ENCODE peak calls at places on chromosomes 11 and 22, in seven cellular contexts. M, Y, H, F, E, D and Q are unnamed samples.

GRCh38 chr11:45075952-45076351 is 70.5 kb upstream of the PRDM11 start:
- DNase-seq in D (no peak), M (no peak), E (no peak), Y (no peak), F (no peak), H (no peak), Q (no peak)

GRCh38 chr22:30940655-30941362 is 27.8 kb downstream of the MORC2 start:
- DNase-seq in F (no peak), M (no peak), E (no peak), Y (no peak), H (no peak), D (no peak), Q (no peak)

GRCh38 chr11:70233511-70233919 is 30.4 kb downstream of the FADD start:
- DNase-seq in Y (peak; percentile 98), D (no peak), E (no peak), H (peak; percentile 40), M (peak; percentile 97), F (no peak), Q (peak; percentile 86)

GRCh38 chr11:57116654-57117053 is 65.1 kb upstream of the LRRC55 start:
- DNase-seq in M (peak; percentile 74), F (no peak), D (peak; percentile 41), E (no peak), Y (peak; percentile 69), H (peak; percentile 30), Q (peak; percentile 53)

GRCh38 chr11:15038963-15039362 is 34.4 kb upstream of the CALCB start:
- DNase-seq in H (peak; percentile 14), E (no peak), D (no peak), Y (peak; percentile 2), M (peak; percentile 54), F (no peak), Q (no peak)

GRCh38 chr11:35932641-35933571 is 11.0 kb upstream of the LDLRAD3 start:
- DNase-seq in Y (peak; percentile 5), E (no peak), H (no peak), D (no peak), M (peak; percentile 54), F (no peak), Q (no peak)

GRCh38 chr22:47355776-47356432 is 593.5 kb downstream of the TBC1D22A start:
- DNase-seq in D (no peak), Y (no peak), M (no peak), F (no peak), E (no peak), H (no peak), Q (no peak)

GRCh38 chr11:20054584-20054983 is 105.7 kb downstream of the DBX1 start:
- DNase-seq in Y (no peak), M (no peak), E (no peak), H (no peak), D (no peak), F (no peak), Q (no peak)

GRCh38 chr11:72953631-72954030 is 139.4 kb downstream of the ATG16L2 start:
- DNase-seq in H (no peak), F (no peak), M (no peak), E (no peak), Y (no peak), D (no peak), Q (no peak)

GRCh38 chr11:35893796-35894475 is 49.9 kb upstream of the LDLRAD3 start:
- DNase-seq in Y (peak; percentile 29), D (peak; percentile 35), F (no peak), M (no peak), H (peak; percentile 16), E (no peak), Q (no peak)

GRCh38 chr11:67483901-67484665 is 1.3 kb downstream of the AIP start:
- DNase-seq in F (no peak), E (no peak), H (no peak), M (no peak), D (peak; percentile 25), Y (no peak), Q (no peak)

GRCh38 chr22:38734203-38735100 is 21.3 kb downstream of the SUN2 start:
- DNase-seq in M (no peak), H (no peak), E (peak; percentile 36), Y (no peak), F (no peak), D (no peak), Q (no peak)

GRCh38 chr22:27629908-27630733 is 171.4 kb downstream of the MN1 start:
- DNase-seq in H (no peak), F (no peak), D (no peak), M (no peak), Y (no peak), E (no peak), Q (no peak)

GRCh38 chr22:33986954-33987353 is 66.7 kb upstream of the LARGE1 start:
- DNase-seq in E (no peak), F (no peak), M (no peak), Y (no peak), D (no peak), H (no peak), Q (no peak)

GRCh38 chr11:1988667-1989317 is 8.8 kb downstream of the H19 start:
- DNase-seq in D (no peak), M (no peak), H (no peak), F (no peak), Y (no peak), E (peak; percentile 38), Q (no peak)

GRCh38 chr11:70735976-70736375 is 337.6 kb downstream of the CTTN start:
- DNase-seq in H (no peak), D (no peak), M (no peak), Y (no peak), E (no peak), F (no peak), Q (no peak)

GRCh38 chr11:84902445-84902844 is 724.7 kb downstream of the DLG2 start:
- DNase-seq in E (no peak), H (no peak), Y (no peak), M (no peak), F (no peak), D (no peak), Q (no peak)

GRCh38 chr11:84906995-84907394 is 720.1 kb downstream of the DLG2 start:
- DNase-seq in D (no peak), H (no peak), E (no peak), F (no peak), M (peak; percentile 77), Y (peak; percentile 83), Q (peak; percentile 7)

GRCh38 chr11:84901986-84902385 is 725.2 kb downstream of the DLG2 start:
- DNase-seq in M (peak; percentile 59), Y (peak; percentile 88), H (no peak), E (no peak), D (no peak), F (no peak), Q (peak; percentile 71)

GRCh38 chr11:84909740-84910139 is 717.4 kb downstream of the DLG2 start:
- DNase-seq in Y (no peak), E (no peak), D (no peak), M (no peak), H (no peak), F (no peak), Q (no peak)

DNA sequence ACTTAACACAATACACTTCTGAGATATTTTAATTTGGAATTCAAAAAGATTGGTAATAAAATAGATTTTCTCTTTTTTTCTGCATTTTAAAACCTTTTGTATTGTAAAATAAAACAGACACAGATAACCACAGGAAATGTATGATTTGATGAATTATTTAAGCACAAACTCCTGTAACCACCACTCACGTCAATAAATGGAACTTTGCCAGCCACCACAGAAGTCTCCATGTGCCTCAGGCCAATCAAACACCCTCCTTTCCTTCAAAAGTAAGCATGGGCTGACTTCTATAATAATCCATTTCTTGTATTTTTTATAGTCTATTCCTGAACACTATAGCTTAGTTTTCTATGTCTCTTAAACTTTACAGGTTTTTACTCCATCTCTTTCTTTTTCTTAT is 721.7 kb downstream of the DLG2 start:
- DNase-seq in Y (peak; percentile 79), D (no peak), F (no peak), E (no peak), H (no peak), M (peak; percentile 45), Q (peak; percentile 34)
- H3K4me3 ChIP-seq in Y (no peak overlapping the region), D (no peak overlapping the region), F (no peak overlapping the region), E (no peak overlapping the region), H (no peak overlapping the region), M (no peak overlapping the region), Q (no peak overlapping the region)

GRCh38 chr11:128565881-128566280 is 21.5 kb downstream of the ETS1 start:
- DNase-seq in Y (no peak), H (no peak), F (no peak), D (peak; percentile 76), E (no peak), M (no peak), Q (no peak)

GRCh38 chr11:128572965-128573364 is 14.4 kb downstream of the ETS1 start:
- DNase-seq in M (no peak), F (no peak), Y (no peak), H (no peak), D (no peak), E (no peak), Q (no peak)

GRCh38 chr11:128567130-128567529 is 20.2 kb downstream of the ETS1 start:
- DNase-seq in E (no peak), M (no peak), H (no peak), D (no peak), Y (no peak), F (no peak), Q (no peak)

GRCh38 chr11:128568166-128568778 is 19.1 kb downstream of the ETS1 start:
- DNase-seq in E (no peak), H (no peak), M (no peak), D (no peak), F (no peak), Y (no peak), Q (no peak)

DNA sequence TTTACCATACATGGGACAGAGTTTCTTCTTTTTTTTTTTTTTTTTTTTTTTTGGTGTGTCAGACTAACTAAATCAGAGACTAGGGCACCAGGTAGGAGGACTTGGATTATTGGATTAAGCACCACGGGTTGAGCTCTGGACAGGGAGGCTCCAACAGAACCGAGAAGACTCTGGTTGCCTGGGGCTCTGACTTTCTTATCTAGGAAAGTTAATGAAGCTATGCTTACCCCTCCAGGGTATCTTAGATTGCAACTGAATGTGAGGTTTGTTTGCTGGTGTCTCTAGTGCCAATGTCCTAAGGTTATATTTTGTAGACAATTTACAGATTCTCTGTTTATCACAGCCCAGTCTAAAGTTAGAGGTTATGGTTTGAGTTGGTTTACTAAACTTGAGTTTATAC is 18.1 kb downstream of the ETS1 start:
- DNase-seq in F (no peak), Y (no peak), H (no peak), M (no peak), E (no peak), D (no peak), Q (no peak)
- H3K4me3 ChIP-seq in F (no peak overlapping the region), Y (no peak overlapping the region), H (no peak overlapping the region), M (no peak overlapping the region), E (no peak overlapping the region), D (no peak overlapping the region), Q (no peak overlapping the region)

GRCh38 chr22:37033605-37034430 is 14.3 kb downstream of the MPST start:
- DNase-seq in H (no peak), M (no peak), E (no peak), Y (no peak), D (peak; percentile 63), F (no peak), Q (no peak)
- H3K4me3 ChIP-seq in H (no peak overlapping the region), M (no peak overlapping the region), E (no peak overlapping the region), Y (no peak overlapping the region), D (no peak overlapping the region), F (no peak overlapping the region), Q (no peak overlapping the region)

DNA sequence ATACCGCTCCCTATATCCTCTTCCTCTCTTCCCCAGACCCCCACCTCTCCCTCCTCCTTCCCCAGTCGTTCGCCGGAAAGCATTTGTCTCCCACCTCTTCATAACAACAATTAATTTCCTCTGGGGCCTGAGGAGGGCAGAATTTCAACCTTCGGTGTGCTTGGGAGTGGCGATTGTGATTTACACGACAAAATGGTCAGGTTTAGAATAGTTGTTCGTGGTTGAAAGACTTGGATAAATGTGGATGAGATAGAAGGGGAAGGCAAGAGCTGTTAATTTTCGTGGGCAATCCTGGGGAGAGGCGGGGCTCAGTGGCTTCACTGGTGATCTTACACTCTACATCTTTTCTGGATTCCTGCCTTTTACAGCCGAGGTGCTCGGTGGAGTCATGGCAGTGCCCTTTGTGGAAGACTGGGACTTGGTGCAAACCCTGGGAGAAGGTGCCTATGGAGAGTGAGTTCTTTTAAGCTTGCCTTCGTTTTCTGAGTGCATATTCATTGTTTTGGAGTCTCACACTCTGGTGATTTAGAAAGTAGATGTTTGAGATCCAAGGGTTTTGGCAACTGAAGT is 1.5 kb downstream of the CHEK1 start:
- DNase-seq in M (no peak), Y (no peak), H (no peak), D (no peak), F (peak; percentile 36), E (no peak), Q (no peak)
- H3K4me3 ChIP-seq in M (peak overlapping the region; percentile 84), Y (peak overlapping the region; percentile 90), H (peak overlapping the region; percentile 80), D (peak overlapping the region; percentile 76), F (peak overlapping the region; percentile 81), E (peak overlapping the region; percentile 87), Q (peak overlapping the region; percentile 82)